ENCODE peak calls at places on chromosomes 3 and 15, in ten cellular contexts. O is caudate nucleus, N is fibroblast of the conjunctiva, W is activated T-helper 1 cell treated with Interleukin-2 at 50 U/mL for 16 hours, J is fibroblast of lung, I is fibroblast of pulmonary artery, Q is T-helper 1 cell, B is SK-MEL-5, D is SHP77 treated with DMSO at 0.1 percent for 48 hours, A is NCI-H2081. R is an unnamed sample.

GRCh38 chr3:377158-377561 is 180.6 kb downstream of the CHL1 start:
- DNase-seq in O (no peak), N (peak), W (no peak), J (peak), I (peak), Q (no peak), B (peak), D (peak), A (peak), R (no peak)

GRCh38 chr15:62497356-62497755 is 332.3 kb upstream of the C2CD4B start:
- DNase-seq in O (no peak), N (no peak), W (no peak), J (no peak), I (peak), Q (no peak), B (no peak), D (no peak), A (no peak), R (no peak)

GRCh38 chr3:174986685-174987084 is 127.6 kb downstream of the NAALADL2 start:
- DNase-seq in O (no peak), N (peak), W (no peak), J (peak), I (peak), Q (no peak), B (no peak), D (no peak), A (no peak), R (no peak)

GRCh38 chr15:39934415-39935044 is 615 bp downstream of the EIF2AK4 start:
- DNase-seq in O (no peak), N (no peak), W (no peak), J (peak), I (peak), Q (no peak), B (peak), D (no peak), A (no peak), R (no peak)

GRCh38 chr15:71069693-71070092 is 45.6 kb upstream of the THSD4 start:
- DNase-seq in O (no peak), N (no peak), W (no peak), J (no peak), I (no peak), Q (no peak), B (no peak), D (no peak), A (no peak), R (no peak)

GRCh38 chr15:29568840-29569532 is 253.3 kb downstream of the TJP1 start:
- DNase-seq in O (peak), N (no peak), W (no peak), J (no peak), I (peak), Q (no peak), B (peak), D (peak), A (peak), R (no peak)

GRCh38 chr3:13301295-13301987 is 118.7 kb downstream of the NUP210 start:
- DNase-seq in O (no peak), N (peak), W (no peak), J (peak), I (peak), Q (no peak), B (peak), D (peak), A (no peak), R (no peak)

GRCh38 chr3:155553800-155554199 is 191.1 kb downstream of the PLCH1 start:
- DNase-seq in O (no peak), N (no peak), W (no peak), J (no peak), I (no peak), Q (no peak), B (no peak), D (no peak), A (no peak), R (no peak)

GRCh38 chr3:138253609-138254008 is 66.5 kb downstream of the ARMC8 start:
- DNase-seq in O (no peak), N (no peak), W (no peak), J (no peak), I (no peak), Q (no peak), B (no peak), D (no peak), A (no peak), R (no peak)

GRCh38 chr3:35814531-35814930 is 175.2 kb downstream of the ARPP21 start:
- DNase-seq in O (no peak), N (no peak), W (no peak), J (no peak), I (peak), Q (no peak), B (no peak), D (no peak), A (no peak), R (no peak)

GRCh38 chr3:4772171-4772804 is 206.9 kb upstream of the BHLHE40 start:
- DNase-seq in O (no peak), N (no peak), W (no peak), J (peak), I (peak), Q (no peak), B (no peak), D (no peak), A (no peak), R (no peak)

GRCh38 chr3:101719604-101720185 is 4.7 kb upstream of the CEP97 start:
- DNase-seq in O (no peak), N (no peak), W (no peak), J (peak), I (peak), Q (no peak), B (no peak), D (no peak), A (no peak), R (no peak)

GRCh38 chr3:111541911-111542483 is at the start of gene CD96:
- DNase-seq in O (no peak), N (peak), W (peak), J (peak), I (peak), Q (peak), B (peak), D (no peak), A (no peak), R (peak)